ENCODE peak calls at places on chromosomes 11 and 22, in seven cellular contexts. T, S, E, M, K, A and G are unnamed samples.

GRCh38 chr22:26763633-26764295 is 106.4 kb downstream of the MIAT start:
- DNase-seq in S (no peak), T (no peak), M (no peak), E (peak), A (no peak), K (no peak), G (peak)

GRCh38 chr11:94768602-94769511 is 701 bp downstream of the AMOTL1 start:
- DNase-seq in S (peak), T (peak), A (peak), M (peak), K (peak), E (peak), G (no peak)

GRCh38 chr22:42758929-42759629 is 38.4 kb upstream of the A4GALT start:
- DNase-seq in A (no peak), T (no peak), E (no peak), K (peak), M (no peak), S (no peak), G (peak)

GRCh38 chr11:45646275-45646970 is 19.0 kb downstream of the CHST1 start:
- DNase-seq in E (no peak), K (peak), M (no peak), S (no peak), A (no peak), T (no peak), G (peak)

GRCh38 chr11:76073716-76074115 is 132.6 kb downstream of the WNT11 start:
- DNase-seq in M (no peak), S (no peak), T (no peak), A (no peak), K (no peak), E (no peak), G (no peak)

GRCh38 chr22:50532353-50532700 is 2.5 kb upstream of the TYMP start:
- DNase-seq in T (peak), A (no peak), M (no peak), S (no peak), K (peak), E (no peak), G (no peak)

GRCh38 chr11:117834068-117834810 is 9.7 kb upstream of the FXYD2 start:
- DNase-seq in E (no peak), S (no peak), K (no peak), A (no peak), T (no peak), M (no peak), G (no peak)

GRCh38 chr11:65045061-65045460 is 4.1 kb downstream of the SAC3D1 start:
- DNase-seq in M (no peak), A (no peak), S (no peak), K (no peak), T (no peak), E (no peak), G (no peak)

GRCh38 chr11:113690619-113691569 is 15.2 kb downstream of the TMPRSS5 start:
- DNase-seq in A (peak), T (peak), M (peak), K (peak), E (peak), S (no peak), G (peak)

GRCh38 chr22:47171441-47172221 is 409.2 kb downstream of the TBC1D22A start:
- DNase-seq in K (no peak), A (no peak), E (no peak), M (peak), S (no peak), T (peak), G (no peak)

GRCh38 chr22:42388130-42388797 is 43.9 kb downstream of the NFAM1 start:
- DNase-seq in M (no peak), A (no peak), S (no peak), K (peak), T (no peak), E (peak), G (peak)

GRCh38 chr22:49271831-49272230 is 555.8 kb downstream of the BRD1 start:
- DNase-seq in A (no peak), E (no peak), S (no peak), K (no peak), M (no peak), T (no peak), G (no peak)

GRCh38 chr11:46541593-46542371 is 52.0 kb downstream of the AMBRA1 start:
- DNase-seq in S (no peak), A (no peak), M (no peak), T (peak), K (no peak), E (peak), G (no peak)

GRCh38 chr22:38474003-38474607 is 6.2 kb downstream of the KDELR3 start:
- DNase-seq in A (no peak), E (no peak), K (no peak), S (no peak), T (no peak), M (no peak), G (no peak)

GRCh38 chr22:17969732-17970131 is 54.6 kb downstream of the MICAL3 start:
- DNase-seq in E (peak), A (no peak), K (no peak), T (no peak), S (no peak), M (no peak), G (peak)

GRCh38 chr11:75982309-75982708 is 167.3 kb downstream of the UVRAG start:
- DNase-seq in S (no peak), A (no peak), K (peak), E (no peak), M (no peak), T (no peak), G (no peak)

GRCh38 chr11:44793350-44794090 is 66.8 kb downstream of the TSPAN18 start:
- DNase-seq in T (no peak), A (no peak), E (no peak), M (no peak), S (no peak), K (peak), G (no peak)

GRCh38 chr11:133931449-133932060 is 25.2 kb downstream of the IGSF9B start:
- DNase-seq in M (no peak), K (no peak), T (no peak), S (no peak), E (no peak), A (no peak), G (no peak)

GRCh38 chr11:133929401-133930052 is 27.2 kb downstream of the IGSF9B start:
- DNase-seq in E (no peak), T (no peak), A (no peak), K (no peak), M (no peak), S (no peak), G (no peak)

GRCh38 chr11:133930053-133930766 is 26.6 kb downstream of the IGSF9B start:
- DNase-seq in E (no peak), A (no peak), T (no peak), M (no peak), K (no peak), S (no peak), G (no peak)

GRCh38 chr11:133928628-133929059 is 28.1 kb downstream of the IGSF9B start:
- DNase-seq in T (no peak), M (no peak), K (no peak), S (no peak), A (no peak), E (no peak), G (peak)

DNA sequence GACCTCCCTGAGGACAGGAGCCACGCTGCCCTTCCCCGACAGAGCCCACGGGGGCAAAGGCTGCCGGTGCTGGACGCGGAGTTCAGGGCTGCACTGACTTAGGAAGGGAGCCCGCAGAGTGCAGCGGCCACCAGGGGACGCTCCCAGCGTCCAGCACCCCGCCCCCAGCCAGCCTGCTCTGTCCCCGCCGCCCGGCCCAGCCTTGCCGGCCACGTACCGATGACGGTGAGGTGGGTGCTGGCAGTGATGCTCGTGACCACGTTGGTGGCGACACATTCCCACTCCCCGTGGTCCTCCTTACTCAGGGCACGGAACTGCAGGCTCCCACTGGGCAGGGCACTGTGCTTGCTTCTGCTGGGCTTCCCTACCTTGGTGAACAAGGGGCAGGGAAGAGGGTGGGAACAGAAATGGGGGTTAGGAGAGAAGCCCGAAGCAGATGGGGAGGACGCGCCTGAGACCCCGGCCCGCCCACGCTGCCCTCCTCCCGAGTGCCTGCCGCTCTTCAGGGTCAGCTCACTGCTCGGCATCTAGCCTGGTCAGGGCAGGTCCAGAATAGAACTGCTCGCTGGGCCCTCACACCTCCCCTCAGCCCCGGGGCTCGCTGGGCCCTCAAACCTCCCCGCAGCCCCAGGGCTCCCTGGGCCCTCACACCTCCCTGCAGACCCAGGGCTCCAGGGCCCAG is 25.9 kb downstream of the IGSF9B start:
- DNase-seq in K (peak), E (no peak), T (no peak), S (no peak), M (no peak), A (no peak), G (no peak)
- TF ChIP-seq CTCF in K (peak), E (no peak), T (peak), S (no peak), M (peak), A (peak), G (peak)

GRCh38 chr11:3984896-3985295 is 109.7 kb upstream of the RRM1 start:
- DNase-seq in E (no peak), A (no peak), K (peak), S (peak), M (no peak), T (no peak), G (no peak)
- TF ChIP-seq CTCF in E (no peak), A (no peak), K (peak), S (peak), M (no peak), T (peak), G (no peak)

GRCh38 chr22:28599693-28600092 is 79.9 kb downstream of the TTC28 start:
- DNase-seq in S (no peak), E (no peak), T (no peak), K (no peak), A (no peak), M (no peak), G (no peak)

GRCh38 chr22:28604961-28605360 is 74.7 kb downstream of the TTC28 start:
- DNase-seq in T (no peak), A (no peak), K (no peak), E (no peak), S (no peak), M (no peak), G (no peak)

GRCh38 chr22:28601915-28602314 is 77.7 kb downstream of the TTC28 start:
- DNase-seq in A (no peak), E (no peak), K (no peak), M (no peak), S (no peak), T (no peak), G (no peak)

GRCh38 chr22:28597665-28598064 is 82.0 kb downstream of the TTC28 start:
- DNase-seq in S (no peak), A (no peak), M (no peak), E (no peak), T (no peak), K (no peak), G (no peak)

DNA sequence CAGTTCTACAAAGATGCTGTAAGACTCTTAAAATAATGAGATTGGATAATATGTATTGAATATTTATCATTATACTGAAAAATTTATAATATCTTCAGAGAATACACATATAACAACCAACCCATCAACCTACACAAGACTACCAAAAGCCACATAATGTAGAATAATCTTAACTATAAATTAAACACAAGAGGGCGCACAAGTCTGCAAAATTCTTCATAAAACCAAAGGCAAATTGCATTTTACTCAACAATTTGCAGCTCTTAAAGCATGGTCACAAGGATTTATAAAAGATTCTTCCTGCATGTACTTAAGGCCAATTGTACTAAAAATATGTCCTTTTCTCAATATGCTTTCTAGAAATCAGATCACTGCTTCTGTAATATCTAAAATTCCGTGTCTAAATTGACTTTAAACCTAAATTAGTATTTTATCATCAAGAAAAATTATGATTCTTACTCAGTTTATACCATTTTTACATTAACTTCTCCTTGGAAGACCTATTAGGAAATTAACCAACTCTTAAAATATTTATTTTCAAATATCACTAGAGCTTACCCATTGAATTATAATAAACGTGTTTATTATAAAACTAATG is 79.0 kb downstream of the TTC28 start:
- DNase-seq in K (peak), M (no peak), E (no peak), A (peak), T (no peak), S (peak), G (peak)
- TF ChIP-seq CTCF in K (peak), M (peak), E (peak), A (peak), T (peak), S (peak), G (peak)

GRCh38 chr11:1876361-1877063 is 15.2 kb downstream of the PRR33 start:
- DNase-seq in M (peak), E (no peak), K (peak), S (no peak), A (no peak), T (peak), G (no peak)
- TF ChIP-seq CTCF in M (peak), E (peak), K (peak), S (peak), A (peak), T (peak), G (peak)

DNA sequence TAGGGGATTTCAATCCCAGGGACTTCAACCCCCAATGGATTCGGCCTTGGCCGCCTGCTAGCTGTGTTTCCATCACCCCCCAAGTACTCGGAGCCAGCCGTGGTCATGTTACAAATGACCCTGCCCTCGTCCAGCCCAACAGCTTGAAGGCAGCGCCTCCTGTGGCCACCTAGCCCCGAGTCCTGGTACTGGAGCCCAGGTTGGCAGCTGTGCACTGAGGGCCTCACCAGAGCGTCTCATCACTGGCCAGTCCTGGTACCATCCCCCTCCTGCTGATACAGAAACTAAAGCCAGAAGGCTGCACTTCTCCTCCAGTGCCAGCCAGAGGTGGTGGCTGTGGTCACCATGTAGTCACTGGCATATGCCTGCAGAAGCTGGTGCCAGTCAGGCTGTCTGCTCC is 44.9 kb upstream of the FADD start:
- DNase-seq in K (peak), S (no peak), M (no peak), E (no peak), T (no peak), A (no peak), G (no peak)
- TF ChIP-seq CTCF in K (peak), S (no peak), M (no peak), E (peak), T (peak), A (no peak), G (peak)

GRCh38 chr11:67373916-67374570 is 645 bp upstream of the CLCF1 start:
- DNase-seq in M (no peak), K (peak), T (peak), A (peak), S (peak), E (peak), G (peak)
- TF ChIP-seq CTCF in M (peak), K (peak), T (peak), A (peak), S (peak), E (peak), G (peak)

DNA sequence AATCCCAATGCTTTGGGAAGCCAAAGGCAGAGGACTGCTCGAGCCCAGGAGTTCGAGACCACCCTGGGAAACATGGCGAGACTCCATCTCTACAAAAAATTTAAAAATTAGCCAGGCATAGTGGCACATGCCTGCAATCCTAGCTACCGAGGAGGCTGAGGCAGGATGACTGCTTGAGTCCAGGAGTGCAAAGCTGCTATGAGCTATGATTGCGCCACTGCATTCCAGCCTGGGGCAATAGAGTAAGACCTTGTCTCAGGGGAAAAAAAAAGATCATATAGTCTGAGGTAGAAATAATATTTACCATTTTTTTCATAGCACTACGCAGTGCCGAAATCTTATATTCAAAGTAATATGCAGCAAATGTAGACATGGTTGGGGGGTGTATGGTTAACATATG is 47.8 kb downstream of the MRTFA start:
- DNase-seq in A (no peak), S (no peak), T (no peak), M (no peak), E (peak), K (no peak), G (peak)
- TF ChIP-seq CTCF in A (no peak), S (no peak), T (no peak), M (no peak), E (no peak), K (no peak), G (no peak)

DNA sequence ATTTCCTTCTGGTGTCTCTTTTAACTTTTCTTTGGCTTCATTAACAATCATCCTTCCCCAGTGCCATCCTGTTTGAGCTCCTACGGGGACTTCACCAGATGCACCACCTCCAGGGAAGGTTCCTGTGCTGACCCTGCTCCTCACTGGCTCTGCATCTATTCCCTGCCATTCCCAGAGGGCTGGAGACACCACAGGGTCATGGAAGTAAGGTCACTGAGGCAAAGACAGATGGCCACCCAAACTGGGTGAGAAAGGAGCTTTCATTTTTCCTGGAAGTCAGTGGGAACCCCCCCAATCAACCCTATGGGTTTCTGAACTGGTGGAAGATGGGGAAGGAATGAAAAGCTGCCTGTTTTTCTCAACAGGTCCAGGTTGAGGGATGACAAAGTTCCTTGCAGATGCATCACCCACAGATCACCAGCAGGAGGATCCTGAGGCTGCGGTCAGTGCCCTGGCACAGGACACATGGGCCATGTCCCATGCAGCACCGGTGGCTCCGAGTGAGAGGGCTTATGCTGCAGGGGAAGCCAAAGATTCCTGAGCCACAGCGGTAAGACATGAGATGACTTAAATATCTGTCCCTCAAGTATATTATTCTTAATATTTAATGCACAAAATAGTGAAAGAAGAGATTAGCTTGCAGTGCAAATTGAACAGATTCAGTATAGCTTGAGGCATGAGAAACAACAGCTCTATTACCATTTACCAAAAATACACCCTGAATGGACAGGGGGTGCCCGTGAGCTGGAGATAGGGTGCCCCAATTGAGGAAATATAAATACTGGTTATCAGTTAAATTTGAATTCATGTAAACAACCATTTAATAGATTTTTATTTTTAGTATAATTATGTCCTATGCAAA is 73.0 kb upstream of the VPREB1 start:
- DNase-seq in M (no peak), T (no peak), S (no peak), K (peak), A (no peak), E (no peak), G (peak)
- TF ChIP-seq CTCF in M (no peak), T (no peak), S (no peak), K (peak), A (peak), E (peak), G (peak)

GRCh38 chr11:106305458-106305857 is 228.0 kb downstream of the AASDHPPT start:
- DNase-seq in S (no peak), T (no peak), M (no peak), E (peak), A (no peak), K (no peak), G (peak)
- TF ChIP-seq CTCF in S (no peak), T (no peak), M (no peak), E (no peak), A (no peak), K (no peak), G (no peak)

GRCh38 chr11:34997872-34998548 is 81.6 kb downstream of the PDHX start:
- DNase-seq in S (peak), E (no peak), T (no peak), A (peak), K (no peak), M (no peak), G (peak)
- TF ChIP-seq CTCF in S (peak), E (peak), T (peak), A (no peak), K (peak), M (peak), G (peak)